ENCODE peak calls at places on chromosomes 13 and 19, in nine cellular contexts. F is HCT116, K is hepatocyte, D is GM23248, H is PC-9, B is Karpas-422, U is PC-3, O is GM23338, Q is MM.1S. W is an unnamed sample.
A peak's percentile ranks its signal among the peaks of the same experiment; 100 is the strongest.

GRCh38 chr19:3849092-3849491 is 19.7 kb downstream of the ZFR2 start:
- DNase-seq in F (peak; percentile 65), K (peak; percentile 45), D (peak; percentile 34), H (no peak), B (peak; percentile 77), U (peak; percentile 67), O (peak; percentile 84), Q (peak; percentile 54), W (peak; percentile 39)

GRCh38 chr13:47175172-47175806 is 278.4 kb upstream of the HTR2A start:
- DNase-seq in F (no peak), K (no peak), D (peak; percentile 87), H (no peak), B (no peak), U (peak; percentile 62), O (no peak), Q (no peak), W (no peak)

GRCh38 chr13:94110011-94110410 is 369.5 kb downstream of the DCT start:
- DNase-seq in F (no peak), K (no peak), D (peak; percentile 39), H (no peak), B (no peak), U (no peak), O (no peak), Q (no peak), W (no peak)

GRCh38 chr19:1503089-1503924 is 9.5 kb downstream of the ADAMTSL5 start:
- DNase-seq in F (no peak), K (peak; percentile 81), D (peak; percentile 74), H (no peak), B (peak; percentile 89), U (peak; percentile 21), O (peak; percentile 85), Q (peak; percentile 43), W (peak; percentile 77)

GRCh38 chr19:1274852-1275259 is 474 bp upstream of the FAM174C start:
- DNase-seq in F (no peak), K (no peak), D (peak; percentile 67), H (no peak), B (no peak), U (no peak), O (peak; percentile 65), Q (no peak), W (no peak)

GRCh38 chr13:30689752-30690151 is 45.6 kb upstream of the ALOX5AP start:
- DNase-seq in F (no peak), K (no peak), D (no peak), H (no peak), B (no peak), U (no peak), O (no peak), Q (no peak), W (no peak)

GRCh38 chr13:51770681-51771417 is 33.1 kb downstream of the DHRS12 start:
- DNase-seq in F (no peak), K (no peak), D (no peak), H (no peak), B (no peak), U (no peak), O (no peak), Q (no peak), W (peak; percentile 36)

GRCh38 chr13:30577381-30577780 is 40.3 kb upstream of the USPL1 start:
- DNase-seq in F (peak; percentile 57), K (peak; percentile 8), D (peak; percentile 97), H (peak; percentile 79), B (no peak), U (peak; percentile 90), O (no peak), Q (peak; percentile 87), W (no peak)

GRCh38 chr13:58908019-58908679 is 1255.6 kb downstream of the DIAPH3 start:
- DNase-seq in F (no peak), K (no peak), D (no peak), H (no peak), B (no peak), U (no peak), O (no peak), Q (no peak), W (no peak)

GRCh38 chr13:112910616-112911280 is 58.3 kb upstream of the MCF2L start:
- DNase-seq in F (no peak), K (no peak), D (no peak), H (no peak), B (no peak), U (no peak), O (no peak), Q (no peak), W (no peak)

GRCh38 chr19:50387176-50387867 is 3.2 kb downstream of the POLD1 start:
- DNase-seq in F (no peak), K (no peak), D (peak; percentile 72), H (peak; percentile 32), B (no peak), U (no peak), O (no peak), Q (no peak), W (no peak)

GRCh38 chr19:35753634-35754364 is 3.0 kb downstream of the HSPB6 start:
- DNase-seq in F (no peak), K (no peak), D (no peak), H (no peak), B (no peak), U (no peak), O (no peak), Q (no peak), W (no peak)
- H3K9me2 ChIP-seq in F (no peaks in the 10 kb centered on the region), K (no peaks in the 10 kb centered on the region), D (no peaks in the 10 kb centered on the region), H (no peaks in the 10 kb centered on the region), B (no peaks in the 10 kb centered on the region), U (no peaks in the 10 kb centered on the region), O (no peaks in the 10 kb centered on the region), Q (no peaks in the 10 kb centered on the region), W (no peaks in the 10 kb centered on the region)

GRCh38 chr19:13122275-13122878 is 4.3 kb downstream of the NACC1 start:
- DNase-seq in F (no peak), K (no peak), D (no peak), H (no peak), B (no peak), U (no peak), O (no peak), Q (no peak), W (no peak)
- H4K20me1 ChIP-seq in F (peaks cover 24% of the 10 kb centered on the region), K (peaks cover 38% of the 10 kb centered on the region), D (no peaks in the 10 kb centered on the region), H (peaks cover 85% of the 10 kb centered on the region), B (peaks cover 45% of the 10 kb centered on the region), U (peaks cover 52% of the 10 kb centered on the region), O (peaks cover 78% of the 10 kb centered on the region), Q (peaks cover 17% of the 10 kb centered on the region), W (peaks cover 20% of the 10 kb centered on the region)

GRCh38 chr13:87677334-87678234 is 6.4 kb downstream of the SLITRK5 start:
- DNase-seq in F (no peak), K (peak; percentile 31), D (peak; percentile 8), H (no peak), B (no peak), U (peak; percentile 14), O (peak; percentile 72), Q (peak; percentile 70), W (peak; percentile 94)

GRCh38 chr13:87678353-87678752 is 7.2 kb downstream of the SLITRK5 start:
- DNase-seq in F (no peak), K (no peak), D (no peak), H (no peak), B (no peak), U (no peak), O (no peak), Q (peak; percentile 10), W (peak; percentile 61)

GRCh38 chr13:87675851-87676250 is 4.7 kb downstream of the SLITRK5 start:
- DNase-seq in F (no peak), K (no peak), D (no peak), H (no peak), B (no peak), U (no peak), O (no peak), Q (no peak), W (no peak)

GRCh38 chr13:87676254-87677042 is 5.3 kb downstream of the SLITRK5 start:
- DNase-seq in F (no peak), K (no peak), D (no peak), H (no peak), B (no peak), U (no peak), O (peak; percentile 76), Q (no peak), W (peak; percentile 12)

GRCh38 chr13:87677043-87677333 is 5.8 kb downstream of the SLITRK5 start:
- DNase-seq in F (no peak), K (peak; percentile 23), D (no peak), H (no peak), B (no peak), U (no peak), O (peak; percentile 8), Q (no peak), W (no peak)
- H3K9me2 ChIP-seq in F (no peaks in the 10 kb centered on the region), K (no peaks in the 10 kb centered on the region), D (no peaks in the 10 kb centered on the region), H (no peaks in the 10 kb centered on the region), B (no peaks in the 10 kb centered on the region), U (no peaks in the 10 kb centered on the region), O (no peaks in the 10 kb centered on the region), Q (no peaks in the 10 kb centered on the region), W (no peaks in the 10 kb centered on the region)

GRCh38 chr19:51505904-51506303 is 4.3 kb upstream of the SIGLEC12 start:
- DNase-seq in F (no peak), K (no peak), D (no peak), H (no peak), B (no peak), U (no peak), O (no peak), Q (no peak), W (no peak)
- H4K20me1 ChIP-seq in F (no peaks in the 10 kb centered on the region), K (no peaks in the 10 kb centered on the region), D (no peaks in the 10 kb centered on the region), H (no peaks in the 10 kb centered on the region), B (no peaks in the 10 kb centered on the region), U (no peaks in the 10 kb centered on the region), O (no peaks in the 10 kb centered on the region), Q (no peaks in the 10 kb centered on the region), W (no peaks in the 10 kb centered on the region)

DNA sequence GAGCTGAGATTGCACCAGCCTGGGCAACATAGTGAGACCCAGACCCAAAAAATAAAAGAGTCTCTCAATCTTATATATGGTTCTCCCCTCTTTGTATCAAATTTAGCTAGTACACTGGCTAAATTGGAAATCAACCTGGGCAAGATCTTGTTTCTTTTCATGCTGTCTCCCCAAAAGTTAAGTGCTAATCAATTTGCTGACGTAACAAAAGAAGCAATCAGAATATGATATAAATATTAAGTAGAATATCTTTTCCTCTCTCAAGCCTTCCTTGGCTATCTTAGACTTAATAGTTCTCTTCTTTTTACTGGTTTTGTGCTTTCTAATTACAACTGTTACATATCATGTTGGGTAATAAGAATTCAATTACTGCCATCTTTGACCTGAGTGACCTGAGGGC is 258.9 kb downstream of the KCNRG start:
- DNase-seq in F (no peak), K (no peak), D (no peak), H (no peak), B (no peak), U (no peak), O (no peak), Q (no peak), W (no peak)
- H3K9me2 ChIP-seq in F (no peaks in the 10 kb centered on the region), K (no peaks in the 10 kb centered on the region), D (no peaks in the 10 kb centered on the region), H (no peaks in the 10 kb centered on the region), B (no peaks in the 10 kb centered on the region), U (no peaks in the 10 kb centered on the region), O (peaks cover 4% of the 10 kb centered on the region), Q (no peaks in the 10 kb centered on the region), W (no peaks in the 10 kb centered on the region)

GRCh38 chr13:60178327-60178726 is 14.6 kb upstream of the DIAPH3 start:
- DNase-seq in F (no peak), K (no peak), D (no peak), H (no peak), B (no peak), U (no peak), O (no peak), Q (no peak), W (no peak)
- H4K20me1 ChIP-seq in F (no peaks in the 10 kb centered on the region), K (no peaks in the 10 kb centered on the region), D (no peaks in the 10 kb centered on the region), H (no peaks in the 10 kb centered on the region), B (no peaks in the 10 kb centered on the region), U (no peaks in the 10 kb centered on the region), O (no peaks in the 10 kb centered on the region), Q (no peaks in the 10 kb centered on the region), W (no peaks in the 10 kb centered on the region)

DNA sequence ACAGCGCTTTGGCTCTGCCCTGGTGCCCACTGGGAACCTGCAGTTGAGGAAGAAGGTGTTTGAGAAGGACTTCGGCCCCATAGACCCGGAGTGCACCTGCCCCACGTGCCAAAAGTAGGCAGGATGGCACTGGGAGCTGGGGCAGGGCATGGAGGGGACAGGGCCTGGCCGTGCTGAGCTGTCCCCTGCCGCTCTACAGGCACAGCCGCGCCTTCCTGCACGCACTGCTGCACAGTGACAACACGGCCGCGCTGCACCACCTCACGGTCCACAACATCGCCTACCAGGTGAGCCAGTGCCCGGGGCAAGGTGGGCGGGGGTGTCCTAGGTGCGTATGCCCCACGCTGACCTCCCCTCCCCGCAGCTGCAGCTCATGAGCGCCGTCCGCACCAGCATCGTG is 5.1 kb upstream of the DNM2 start:
- DNase-seq in F (no peak), K (no peak), D (no peak), H (no peak), B (no peak), U (no peak), O (no peak), Q (no peak), W (no peak)
- H3K9me2 ChIP-seq in F (no peaks in the 10 kb centered on the region), K (no peaks in the 10 kb centered on the region), D (no peaks in the 10 kb centered on the region), H (no peaks in the 10 kb centered on the region), B (no peaks in the 10 kb centered on the region), U (no peaks in the 10 kb centered on the region), O (no peaks in the 10 kb centered on the region), Q (no peaks in the 10 kb centered on the region), W (no peaks in the 10 kb centered on the region)

W was measured in OCI-LY7.